ENCODE peak calls at places on chromosomes 12 and 14, in six cellular contexts. One of them, this sample, is unnamed.

GRCh38 chr14:56004807-56005579 is 113.2 kb upstream of the PELI2 start:
- DNase-seq in tibial nerve: no peak
- DNase-seq in adrenal gland: no peak
- DNase-seq in GM12878: peak
- DNase-seq in esophagus squamous epithelium: no peak
- DNase-seq in A549: peak
- DNase-seq in this sample: no peak

GRCh38 chr12:96177013-96177412 is 17.2 kb upstream of the ELK3 start:
- DNase-seq in tibial nerve: no peak
- DNase-seq in adrenal gland: no peak
- DNase-seq in GM12878: no peak
- DNase-seq in esophagus squamous epithelium: no peak
- DNase-seq in A549: no peak
- DNase-seq in this sample: no peak

GRCh38 chr12:131399000-131399399 is 311.9 kb upstream of the SFSWAP start:
- DNase-seq in tibial nerve: no peak
- DNase-seq in adrenal gland: no peak
- DNase-seq in GM12878: no peak
- DNase-seq in esophagus squamous epithelium: no peak
- DNase-seq in A549: no peak
- DNase-seq in this sample: no peak

GRCh38 chr12:88334271-88334670 is 192.2 kb downstream of the TMTC3 start:
- DNase-seq in tibial nerve: peak
- DNase-seq in adrenal gland: no peak
- DNase-seq in GM12878: peak
- DNase-seq in esophagus squamous epithelium: no peak
- DNase-seq in A549: no peak
- DNase-seq in this sample: no peak

GRCh38 chr12:54725233-54725843 is 77.2 kb upstream of the DCD start:
- DNase-seq in tibial nerve: no peak
- DNase-seq in adrenal gland: no peak
- DNase-seq in GM12878: no peak
- DNase-seq in esophagus squamous epithelium: no peak
- DNase-seq in A549: peak
- DNase-seq in this sample: no peak

GRCh38 chr14:35197015-35197414 is 74.7 kb downstream of the PRORP start:
- DNase-seq in tibial nerve: no peak
- DNase-seq in adrenal gland: no peak
- DNase-seq in GM12878: no peak
- DNase-seq in esophagus squamous epithelium: no peak
- DNase-seq in A549: peak
- DNase-seq in this sample: no peak

GRCh38 chr12:122080149-122081107 is 1.9 kb downstream of the MLXIP start:
- DNase-seq in tibial nerve: peak
- DNase-seq in adrenal gland: peak
- DNase-seq in GM12878: no peak
- DNase-seq in esophagus squamous epithelium: no peak
- DNase-seq in A549: peak
- DNase-seq in this sample: peak

GRCh38 chr12:30830751-30831150 is 76.0 kb upstream of the CAPRIN2 start:
- DNase-seq in tibial nerve: no peak
- DNase-seq in adrenal gland: no peak
- DNase-seq in GM12878: no peak
- DNase-seq in esophagus squamous epithelium: no peak
- DNase-seq in A549: no peak
- DNase-seq in this sample: no peak

GRCh38 chr12:113136128-113136989 is 798 bp upstream of the RASAL1 start:
- DNase-seq in tibial nerve: no peak
- DNase-seq in adrenal gland: peak
- DNase-seq in GM12878: no peak
- DNase-seq in esophagus squamous epithelium: no peak
- DNase-seq in A549: peak
- DNase-seq in this sample: no peak

GRCh38 chr12:31574803-31575573 is 15.9 kb downstream of the DENND5B start:
- DNase-seq in tibial nerve: no peak
- DNase-seq in adrenal gland: no peak
- DNase-seq in GM12878: no peak
- DNase-seq in esophagus squamous epithelium: no peak
- DNase-seq in A549: no peak
- DNase-seq in this sample: no peak

GRCh38 chr14:68637106-68638021 is 155.5 kb downstream of the ZFP36L1 start:
- DNase-seq in tibial nerve: no peak
- DNase-seq in adrenal gland: peak
- DNase-seq in GM12878: no peak
- DNase-seq in esophagus squamous epithelium: no peak
- DNase-seq in A549: no peak
- DNase-seq in this sample: no peak

GRCh38 chr12:97560359-97560758 is 97.8 kb downstream of the RMST start:
- DNase-seq in tibial nerve: no peak
- DNase-seq in adrenal gland: no peak
- DNase-seq in GM12878: no peak
- DNase-seq in esophagus squamous epithelium: no peak
- DNase-seq in A549: no peak
- DNase-seq in this sample: no peak

GRCh38 chr12:80632835-80633234 is 74.6 kb upstream of the MYF6 start:
- DNase-seq in tibial nerve: no peak
- DNase-seq in adrenal gland: no peak
- DNase-seq in GM12878: no peak
- DNase-seq in esophagus squamous epithelium: no peak
- DNase-seq in A549: peak
- DNase-seq in this sample: no peak

DNA sequence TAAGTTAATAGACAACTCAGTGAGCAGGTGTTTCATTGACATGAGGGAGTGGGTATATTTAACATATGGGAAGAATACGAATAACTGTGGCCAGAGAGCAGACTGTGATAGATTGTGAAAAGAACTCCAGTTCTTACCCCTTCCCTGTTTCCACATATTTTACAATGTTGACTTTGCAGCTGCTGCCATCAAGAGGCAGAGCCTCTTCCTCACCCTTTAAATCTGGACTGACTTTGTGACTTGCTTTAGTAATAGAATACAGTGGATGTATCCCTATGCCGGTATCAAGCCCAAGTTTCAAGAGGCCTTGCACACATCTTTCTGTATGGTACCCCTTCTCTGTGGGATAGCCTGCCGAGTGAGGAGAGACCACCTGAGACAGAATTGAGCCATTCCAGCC is 356.7 kb downstream of the ETNK1 start:
- DNase-seq in tibial nerve: no peak
- DNase-seq in adrenal gland: no peak
- DNase-seq in GM12878: no peak
- DNase-seq in esophagus squamous epithelium: no peak
- DNase-seq in A549: peak
- DNase-seq in this sample: no peak
- TF ChIP-seq POLR2A in tibial nerve: no peak
- TF ChIP-seq POLR2A in adrenal gland: no peak
- TF ChIP-seq POLR2A in GM12878: no peak
- TF ChIP-seq POLR2A in esophagus squamous epithelium: no peak
- TF ChIP-seq POLR2A in A549: no peak
- TF ChIP-seq POLR2A in this sample: no peak

DNA sequence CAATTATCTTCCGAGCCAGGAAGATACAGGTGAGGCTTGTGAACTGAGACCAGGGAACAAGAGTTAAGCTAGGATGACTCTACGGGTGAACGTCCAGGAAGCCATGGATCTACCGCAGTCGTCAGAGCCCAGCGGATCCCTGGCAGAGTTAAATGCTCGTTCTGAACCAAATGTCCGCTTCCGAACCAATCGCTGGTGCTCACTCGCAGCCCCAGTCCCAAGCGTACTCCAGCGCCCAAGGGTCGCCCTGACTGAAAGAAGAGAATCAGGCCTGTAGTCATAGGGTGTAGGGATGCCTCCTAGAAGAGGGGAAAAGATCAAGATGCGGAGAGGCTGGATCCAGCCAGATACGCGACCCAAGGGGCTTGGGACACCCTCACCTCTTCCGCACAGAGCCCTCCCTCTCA is 283 bp downstream of the VIPAS39 start:
- DNase-seq in tibial nerve: no peak
- DNase-seq in adrenal gland: no peak
- DNase-seq in GM12878: no peak
- DNase-seq in esophagus squamous epithelium: no peak
- DNase-seq in A549: no peak
- DNase-seq in this sample: no peak
- H3K27ac ChIP-seq in tibial nerve: peak
- H3K27ac ChIP-seq in adrenal gland: peak
- H3K27ac ChIP-seq in GM12878: peak
- H3K27ac ChIP-seq in esophagus squamous epithelium: peak
- H3K27ac ChIP-seq in A549: peak
- H3K27ac ChIP-seq in this sample: peak

DNA sequence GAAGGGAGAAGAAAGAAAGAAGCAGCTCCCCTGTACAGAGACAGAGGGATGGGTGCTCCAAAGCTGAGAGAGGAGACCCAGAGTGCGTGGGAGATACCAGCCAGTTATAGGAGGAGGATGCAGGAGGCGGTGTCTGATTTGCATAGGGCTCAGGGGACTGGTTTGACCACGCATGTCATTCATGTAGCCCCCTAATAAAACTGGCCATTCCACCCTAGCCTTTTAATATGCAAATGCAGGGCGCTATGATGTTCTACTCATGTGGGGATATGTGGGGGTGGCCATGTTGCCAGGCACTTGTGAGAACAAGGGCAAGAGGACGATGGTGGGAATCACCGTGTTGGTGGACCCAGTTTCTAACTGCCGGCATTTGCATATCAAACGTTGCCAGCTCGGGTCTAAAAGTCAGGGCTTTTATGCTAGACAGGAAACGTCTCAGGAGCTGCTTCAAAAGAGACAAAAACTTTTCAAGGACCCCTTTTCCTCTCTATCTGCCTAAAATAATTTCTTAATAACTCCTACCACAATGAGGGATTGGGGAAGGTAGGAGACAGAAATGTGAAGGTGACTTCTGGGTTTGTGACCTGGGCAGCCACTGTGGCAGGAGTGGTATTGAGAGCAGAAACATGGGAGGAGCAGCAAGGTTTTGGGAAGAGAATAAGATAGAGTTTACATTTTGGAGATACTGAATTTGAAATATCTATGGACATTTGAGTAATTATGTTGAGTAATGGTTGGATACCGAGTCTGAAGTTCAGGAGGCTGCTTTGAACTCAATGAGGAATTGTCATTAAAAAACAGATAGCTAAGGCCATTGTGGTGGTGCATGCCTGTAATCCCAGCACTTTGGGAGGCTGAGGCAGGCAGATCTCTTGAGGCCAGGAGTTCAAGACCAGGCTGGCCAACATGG is 2.2 kb upstream of the ATXN3 start:
- DNase-seq in tibial nerve: no peak
- DNase-seq in adrenal gland: no peak
- DNase-seq in GM12878: no peak
- DNase-seq in esophagus squamous epithelium: no peak
- DNase-seq in A549: no peak
- DNase-seq in this sample: no peak
- TF ChIP-seq POLR2A in tibial nerve: no peak
- TF ChIP-seq POLR2A in adrenal gland: no peak
- TF ChIP-seq POLR2A in GM12878: no peak
- TF ChIP-seq POLR2A in esophagus squamous epithelium: no peak
- TF ChIP-seq POLR2A in A549: no peak
- TF ChIP-seq POLR2A in this sample: no peak

DNA sequence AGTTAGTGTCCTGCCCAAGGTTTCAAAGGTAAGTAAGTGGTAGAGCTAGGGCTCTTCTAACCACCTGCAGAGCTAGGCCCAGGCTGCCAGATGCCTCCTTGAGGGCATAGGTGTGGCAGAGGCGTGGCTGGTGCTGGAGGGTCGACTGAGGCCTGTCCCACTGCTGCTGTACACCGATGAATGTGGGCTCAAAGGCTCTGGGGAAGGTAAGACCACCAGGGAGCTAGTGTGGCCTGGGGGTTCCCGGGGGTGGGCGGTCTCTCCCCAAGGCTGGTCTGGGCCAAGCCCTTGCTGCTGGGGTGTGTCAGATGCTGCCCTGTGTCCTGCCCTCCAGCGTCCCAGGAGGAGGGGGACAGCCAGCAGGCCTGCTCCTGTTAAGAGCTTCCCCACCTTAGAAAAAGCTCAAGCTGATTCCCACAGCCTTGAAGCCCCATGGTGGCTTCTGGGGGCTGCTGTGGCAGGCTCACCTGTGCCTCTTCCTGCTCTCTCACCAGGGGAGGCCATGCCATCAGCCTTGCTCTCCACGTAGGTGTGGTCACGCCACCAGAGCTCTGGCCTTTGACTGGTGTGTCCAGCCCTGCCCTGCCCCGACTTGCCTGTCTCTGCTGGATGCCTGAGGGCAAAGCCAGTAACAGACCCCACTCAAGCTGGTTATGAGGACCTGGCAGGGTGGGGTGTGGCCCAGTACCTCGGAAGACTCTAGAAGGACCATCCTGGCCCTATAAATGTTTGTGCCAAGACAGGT is 36.8 kb downstream of the SH2B3 start:
- DNase-seq in tibial nerve: no peak
- DNase-seq in adrenal gland: peak
- DNase-seq in GM12878: no peak
- DNase-seq in esophagus squamous epithelium: no peak
- DNase-seq in A549: no peak
- DNase-seq in this sample: peak
- H3K27ac ChIP-seq in tibial nerve: no peak
- H3K27ac ChIP-seq in adrenal gland: no peak
- H3K27ac ChIP-seq in GM12878: peak
- H3K27ac ChIP-seq in esophagus squamous epithelium: peak
- H3K27ac ChIP-seq in A549: no peak
- H3K27ac ChIP-seq in this sample: peak

GRCh38 chr12:11652351-11653040 is 3.0 kb downstream of the ETV6 start:
- DNase-seq in tibial nerve: no peak
- DNase-seq in adrenal gland: peak
- DNase-seq in GM12878: peak
- DNase-seq in esophagus squamous epithelium: no peak
- DNase-seq in A549: no peak
- DNase-seq in this sample: no peak
- TF ChIP-seq POLR2A in tibial nerve: peak
- TF ChIP-seq POLR2A in adrenal gland: peak
- TF ChIP-seq POLR2A in GM12878: peak
- TF ChIP-seq POLR2A in esophagus squamous epithelium: peak
- TF ChIP-seq POLR2A in A549: no peak
- TF ChIP-seq POLR2A in this sample: no peak

GRCh38 chr12:90090929-90091651 is 382.5 kb upstream of the ATP2B1 start:
- DNase-seq in tibial nerve: no peak
- DNase-seq in adrenal gland: no peak
- DNase-seq in GM12878: no peak
- DNase-seq in esophagus squamous epithelium: no peak
- DNase-seq in A549: peak
- DNase-seq in this sample: no peak
- H3K27ac ChIP-seq in tibial nerve: no peak
- H3K27ac ChIP-seq in adrenal gland: no peak
- H3K27ac ChIP-seq in GM12878: no peak
- H3K27ac ChIP-seq in esophagus squamous epithelium: no peak
- H3K27ac ChIP-seq in A549: peak
- H3K27ac ChIP-seq in this sample: no peak

GRCh38 chr12:6961695-6962284 is 8.7 kb downstream of the PHB2 start:
- DNase-seq in tibial nerve: no peak
- DNase-seq in adrenal gland: peak
- DNase-seq in GM12878: no peak
- DNase-seq in esophagus squamous epithelium: no peak
- DNase-seq in A549: peak
- DNase-seq in this sample: no peak

GRCh38 chr12:6960291-6961277 is 9.4 kb downstream of the PTPN6 start:
- DNase-seq in tibial nerve: no peak
- DNase-seq in adrenal gland: peak
- DNase-seq in GM12878: no peak
- DNase-seq in esophagus squamous epithelium: no peak
- DNase-seq in A549: peak
- DNase-seq in this sample: no peak

GRCh38 chr12:6959376-6960290 is 8.5 kb downstream of the PTPN6 start:
- DNase-seq in tibial nerve: no peak
- DNase-seq in adrenal gland: peak
- DNase-seq in GM12878: no peak
- DNase-seq in esophagus squamous epithelium: no peak
- DNase-seq in A549: no peak
- DNase-seq in this sample: peak

GRCh38 chr12:6962285-6963015 is 8.0 kb downstream of the PHB2 start:
- DNase-seq in tibial nerve: no peak
- DNase-seq in adrenal gland: peak
- DNase-seq in GM12878: no peak
- DNase-seq in esophagus squamous epithelium: no peak
- DNase-seq in A549: no peak
- DNase-seq in this sample: no peak

GRCh38 chr12:6961278-6961694 is 9.2 kb downstream of the PHB2 start:
- DNase-seq in tibial nerve: no peak
- DNase-seq in adrenal gland: peak
- DNase-seq in GM12878: no peak
- DNase-seq in esophagus squamous epithelium: no peak
- DNase-seq in A549: no peak
- DNase-seq in this sample: no peak
- TF ChIP-seq POLR2A in tibial nerve: peak
- TF ChIP-seq POLR2A in adrenal gland: peak
- TF ChIP-seq POLR2A in GM12878: no peak
- TF ChIP-seq POLR2A in esophagus squamous epithelium: peak
- TF ChIP-seq POLR2A in A549: no peak
- TF ChIP-seq POLR2A in this sample: peak

This sample was measured in gastrocnemius medialis.